ENCODE peak calls at places on chromosomes 1 and 21, in four cellular contexts. E is upper lobe of left lung, S is tibial nerve, N is uterus. K is an unnamed sample.

GRCh38 chr1:76279387-76279748 is 204.8 kb downstream of the ST6GALNAC3 start:
- DNase-seq in E (no peak), S (no peak), N (no peak), K (no peak)

GRCh38 chr1:223726380-223727001 is 14.2 kb downstream of the CAPN2 start:
- DNase-seq in E (peak), S (peak), N (peak), K (peak)

GRCh38 chr1:60133848-60134247 is 60.3 kb upstream of the C1orf87 start:
- DNase-seq in E (peak), S (no peak), N (no peak), K (no peak)

GRCh38 chr1:78070758-78071157 is 25.0 kb downstream of the GIPC2 start:
- DNase-seq in E (no peak), S (no peak), N (no peak), K (no peak)

GRCh38 chr21:35254006-35254751 is 205.1 kb upstream of the RUNX1 start:
- DNase-seq in E (no peak), S (no peak), N (no peak), K (no peak)

GRCh38 chr1:96557336-96557735 is 164.2 kb upstream of the PTBP2 start:
- DNase-seq in E (no peak), S (no peak), N (no peak), K (no peak)

GRCh38 chr1:87084247-87084836 is 169.9 kb downstream of the HS2ST1 start:
- DNase-seq in E (no peak), S (no peak), N (no peak), K (no peak)

GRCh38 chr1:1093610-1093943 is 19.5 kb upstream of the RNF223 start:
- DNase-seq in E (no peak), S (no peak), N (no peak), K (no peak)

GRCh38 chr1:228647523-228648444 is 87.5 kb upstream of the RHOU start:
- DNase-seq in E (peak), S (no peak), N (peak), K (peak)

GRCh38 chr1:182080955-182081582 is 19.6 kb upstream of the ZNF648 start:
- DNase-seq in E (no peak), S (no peak), N (no peak), K (no peak)

GRCh38 chr21:43956667-43957030 is 55.5 kb upstream of the TRAPPC10 start:
- DNase-seq in E (no peak), S (no peak), N (no peak), K (no peak)

GRCh38 chr21:31555741-31556191 is 103.7 kb upstream of the SOD1 start:
- DNase-seq in E (no peak), S (no peak), N (no peak), K (no peak)

GRCh38 chr1:212699104-212699838 is 369 bp downstream of the BATF3 start:
- DNase-seq in E (peak), S (no peak), N (peak), K (peak)

GRCh38 chr1:31783846-31784245 is 19.7 kb upstream of the ADGRB2 start:
- DNase-seq in E (no peak), S (no peak), N (no peak), K (peak)

GRCh38 chr1:201119826-201120225 is 7.2 kb downstream of the ASCL5 start:
- DNase-seq in E (no peak), S (no peak), N (no peak), K (no peak)

GRCh38 chr1:197146108-197147095 is at the start of gene ASPM:
- DNase-seq in E (peak), S (peak), N (peak), K (peak)

GRCh38 chr1:16387201-16388185 is 20.5 kb downstream of the SZRD1 start:
- DNase-seq in E (peak), S (no peak), N (no peak), K (no peak)

GRCh38 chr1:34758751-34759150 is 789 bp upstream of the GJB4 start:
- DNase-seq in E (no peak), S (no peak), N (no peak), K (no peak)

GRCh38 chr21:34845521-34846213 is 176.9 kb downstream of the CLIC6 start:
- DNase-seq in E (peak), S (no peak), N (no peak), K (peak)

GRCh38 chr1:38826262-38826661 is 33.3 kb downstream of the RRAGC start:
- DNase-seq in E (no peak), S (no peak), N (no peak), K (no peak)

GRCh38 chr21:17402885-17403477 is 109.9 kb upstream of the CXADR start:
- DNase-seq in E (no peak), S (no peak), N (no peak), K (no peak)

GRCh38 chr1:25874209-25874608 is 1.3 kb downstream of the PAQR7 start:
- DNase-seq in E (no peak), S (no peak), N (no peak), K (no peak)

GRCh38 chr1:156747737-156748669 is 3.5 kb downstream of the HDGF start:
- DNase-seq in E (no peak), S (no peak), N (no peak), K (no peak)

GRCh38 chr1:197577580-197577979 is 197.7 kb downstream of the DENND1B start:
- DNase-seq in E (no peak), S (no peak), N (no peak), K (no peak)

GRCh38 chr1:100622037-100622436 is 84.1 kb downstream of the GPR88 start:
- DNase-seq in E (no peak), S (no peak), N (peak), K (no peak)

GRCh38 chr1:91872560-91873081 is 13.3 kb downstream of the TGFBR3 start:
- DNase-seq in E (no peak), S (no peak), N (no peak), K (no peak)

GRCh38 chr1:43423672-43424550 is 29.8 kb downstream of the HYI start:
- DNase-seq in E (no peak), S (no peak), N (no peak), K (no peak)

GRCh38 chr21:20998886-20999285 is 677 bp downstream of the NCAM2 start:
- DNase-seq in E (no peak), S (no peak), N (no peak), K (no peak)

GRCh38 chr1:18684306-18684705 is 53.7 kb downstream of the PAX7 start:
- DNase-seq in E (no peak), S (no peak), N (no peak), K (no peak)

GRCh38 chr1:22030057-22030456 is 22.5 kb upstream of the CDC42 start:
- DNase-seq in E (no peak), S (no peak), N (no peak), K (no peak)
- TF ChIP-seq POLR2A in E (no peak), S (no peak), N (no peak), K (no peak)

DNA sequence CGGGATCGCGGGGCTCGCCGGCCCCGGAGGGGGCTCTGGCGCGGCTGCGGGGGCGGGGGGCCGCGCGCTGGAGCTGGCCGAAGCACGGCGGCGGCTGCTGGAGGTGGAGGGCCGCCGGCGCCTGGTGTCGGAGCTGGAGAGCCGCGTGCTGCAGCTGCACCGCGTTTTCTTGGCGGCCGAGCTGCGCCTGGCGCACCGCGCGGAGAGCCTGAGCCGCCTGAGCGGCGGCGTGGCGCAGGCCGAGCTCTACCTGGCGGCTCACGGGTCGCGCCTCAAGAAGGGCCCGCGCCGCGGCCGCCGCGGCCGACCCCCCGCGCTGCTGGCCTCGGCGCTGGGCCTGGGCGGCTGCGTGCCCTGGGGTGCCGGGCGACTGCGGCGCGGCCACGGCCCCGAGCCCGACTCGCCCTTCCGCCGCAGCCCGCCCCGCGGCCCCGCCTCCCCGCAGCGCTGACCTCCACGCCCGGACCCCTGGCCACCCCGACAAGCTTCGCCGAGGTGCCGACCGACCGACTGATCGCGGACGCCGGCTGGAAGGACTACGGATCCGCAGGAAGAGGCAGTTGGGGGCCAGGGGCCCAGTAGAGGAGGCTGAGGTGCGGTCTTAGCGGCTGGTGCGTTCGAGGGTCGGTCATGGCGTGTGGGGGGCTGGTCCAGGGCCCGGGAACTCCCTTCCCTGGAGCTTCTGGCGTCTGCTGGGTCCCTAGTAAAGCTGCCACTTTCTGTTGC is 691 bp downstream of the TRNP1 start:
- DNase-seq in E (no peak), S (no peak), N (no peak), K (no peak)
- H3K27ac ChIP-seq in E (peak), S (peak), N (peak), K (peak)

GRCh38 chr1:161309868-161310267 is at the start of gene MPZ:
- DNase-seq in E (no peak), S (no peak), N (no peak), K (no peak)

GRCh38 chr1:161307892-161308638 is 1.7 kb downstream of the MPZ start:
- DNase-seq in E (no peak), S (no peak), N (no peak), K (no peak)

GRCh38 chr1:161307230-161307768 is 2.5 kb downstream of the MPZ start:
- DNase-seq in E (no peak), S (no peak), N (no peak), K (no peak)

GRCh38 chr1:161304927-161305871 is 4.6 kb downstream of the MPZ start:
- DNase-seq in E (no peak), S (no peak), N (no peak), K (no peak)

DNA sequence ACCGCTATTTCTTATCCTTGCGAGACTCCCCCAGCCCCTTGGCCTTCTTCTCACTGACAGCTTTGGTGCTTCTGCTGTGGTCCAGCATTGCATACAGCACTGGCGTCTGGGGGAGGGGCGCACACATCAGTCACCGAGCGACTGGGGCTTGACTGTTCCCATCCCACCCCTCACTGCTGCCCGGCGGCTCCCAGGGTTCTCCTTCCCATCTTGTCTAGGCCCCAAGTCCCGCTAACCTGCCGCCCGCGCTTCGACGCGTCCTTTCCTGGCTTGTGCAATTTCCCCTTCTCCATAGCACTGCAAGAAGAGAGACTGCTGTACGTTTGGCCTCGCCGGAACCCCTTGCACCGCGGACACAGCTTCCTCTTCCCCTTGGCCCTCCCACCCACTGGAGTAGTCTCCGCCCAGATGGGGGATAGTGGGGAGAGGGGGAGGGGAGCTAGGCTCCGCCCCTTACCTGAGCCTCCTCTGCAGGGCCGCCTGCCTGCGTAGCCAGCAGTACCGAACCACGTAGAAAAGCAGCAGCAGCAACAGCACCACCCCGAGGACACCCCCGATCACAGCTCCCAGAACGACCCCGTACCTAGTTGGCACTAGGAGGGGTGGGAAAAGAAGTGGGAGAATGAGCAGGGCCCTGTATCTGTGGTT is 3.8 kb downstream of the MPZ start:
- DNase-seq in E (peak), S (peak), N (peak), K (peak)
- TF ChIP-seq POLR2A in E (peak), S (peak), N (no peak), K (no peak)

GRCh38 chr1:159161719-159162026 is 9.7 kb upstream of the CADM3 start:
- DNase-seq in E (no peak), S (no peak), N (no peak), K (no peak)
- H3K27ac ChIP-seq in E (no peak), S (no peak), N (no peak), K (no peak)

GRCh38 chr1:52192436-52192835 is 50.5 kb downstream of the ZFYVE9 start:
- DNase-seq in E (no peak), S (no peak), N (no peak), K (no peak)

GRCh38 chr1:52190500-52191252 is 48.8 kb downstream of the ZFYVE9 start:
- DNase-seq in E (no peak), S (no peak), N (no peak), K (no peak)

GRCh38 chr1:52191395-52191965 is 49.6 kb downstream of the ZFYVE9 start:
- DNase-seq in E (no peak), S (no peak), N (no peak), K (no peak)

GRCh38 chr1:52192024-52192423 is 50.1 kb downstream of the ZFYVE9 start:
- DNase-seq in E (no peak), S (no peak), N (no peak), K (no peak)

DNA sequence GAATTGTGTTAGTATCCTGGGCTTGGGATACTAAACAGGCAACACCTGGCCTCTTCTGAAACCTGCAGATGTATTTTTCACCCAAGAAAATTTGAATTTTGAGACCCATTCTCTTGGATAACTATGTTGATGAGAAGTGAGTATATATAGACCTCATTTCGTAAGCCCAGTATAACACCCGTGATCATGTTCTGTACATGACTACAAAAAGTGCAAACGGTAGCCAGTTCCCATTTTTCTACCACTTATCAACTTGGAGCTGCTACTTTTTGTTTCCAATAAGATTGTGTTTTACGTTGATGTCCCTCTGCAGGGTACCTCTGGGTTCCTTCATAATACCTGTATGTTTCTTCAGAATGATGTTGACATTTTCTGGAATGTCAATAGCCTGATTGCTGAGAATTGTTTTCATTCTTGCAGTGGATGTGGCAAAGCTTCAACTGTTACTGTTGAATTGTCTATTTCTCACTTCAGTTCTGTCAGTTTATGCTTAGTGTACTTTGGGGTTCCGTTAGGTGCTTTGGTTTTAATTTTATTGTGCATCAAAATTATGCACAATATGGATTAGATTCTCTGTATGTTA is 48.1 kb downstream of the ZFYVE9 start:
- DNase-seq in E (no peak), S (no peak), N (no peak), K (no peak)
- TF ChIP-seq POLR2A in E (no peak), S (no peak), N (no peak), K (no peak)

K was measured in suprapubic skin.